ENCODE peak calls at places on chromosomes 12 and 14, in four cellular contexts. A, F, W and R are unnamed samples. For H3K9me3, the result is how much of the 10 kb centered on the place peaks cover.

GRCh38 chr12:113684053-113684907 is 212.6 kb upstream of the LHX5 start:
- DNase-seq in F (no peak), A (peak), W (peak), R (no peak)

GRCh38 chr12:28543021-28543890 is 353.0 kb downstream of the CCDC91 start:
- DNase-seq in F (no peak), A (no peak), W (no peak), R (no peak)

GRCh38 chr12:69698769-69699540 is at the start of gene BEST3:
- DNase-seq in A (no peak), F (no peak), W (no peak), R (no peak)

GRCh38 chr12:13425766-13426165 is 229.2 kb downstream of the EMP1 start:
- DNase-seq in A (no peak), F (no peak), W (no peak), R (no peak)

GRCh38 chr14:20671597-20672283 is 12.6 kb upstream of the RNASE4 start:
- DNase-seq in F (no peak), A (no peak), W (no peak), R (no peak)

GRCh38 chr14:49982082-49982481 is 89.2 kb downstream of the ARF6 start:
- DNase-seq in F (no peak), W (no peak), A (no peak), R (no peak)

GRCh38 chr14:88613552-88614010 is 50.7 kb downstream of the ZC3H14 start:
- DNase-seq in A (no peak), W (no peak), F (no peak), R (peak)

GRCh38 chr12:100197486-100197885 is 3.1 kb upstream of the ACTR6 start:
- DNase-seq in W (no peak), A (no peak), F (no peak), R (no peak)

GRCh38 chr12:132689227-132689626 is 1.8 kb downstream of the PXMP2 start:
- DNase-seq in F (no peak), W (no peak), A (no peak), R (peak)

GRCh38 chr14:97058071-97058470 is 260.9 kb downstream of the VRK1 start:
- DNase-seq in F (no peak), A (no peak), W (no peak), R (no peak)

GRCh38 chr14:21042918-21043317 is 756 bp downstream of the RNASE7 start:
- DNase-seq in A (no peak), W (no peak), F (no peak), R (no peak)

GRCh38 chr12:39958377-39958776 is 147.5 kb downstream of the SLC2A13 start:
- DNase-seq in F (no peak), A (peak), W (no peak), R (peak)

GRCh38 chr14:91264151-91265150 is 19.9 kb upstream of the GPR68 start:
- DNase-seq in A (peak), F (peak), W (no peak), R (no peak)

GRCh38 chr14:92037989-92038388 is 1.9 kb downstream of the TRIP11 start:
- DNase-seq in W (no peak), F (no peak), A (no peak), R (no peak)

GRCh38 chr14:102506599-102506871 is 3.0 kb downstream of the ANKRD9 start:
- DNase-seq in A (no peak), F (no peak), W (no peak), R (no peak)

GRCh38 chr12:53232641-53233538 is 881 bp upstream of the RARG start:
- DNase-seq in W (no peak), F (no peak), A (peak), R (no peak)

DNA sequence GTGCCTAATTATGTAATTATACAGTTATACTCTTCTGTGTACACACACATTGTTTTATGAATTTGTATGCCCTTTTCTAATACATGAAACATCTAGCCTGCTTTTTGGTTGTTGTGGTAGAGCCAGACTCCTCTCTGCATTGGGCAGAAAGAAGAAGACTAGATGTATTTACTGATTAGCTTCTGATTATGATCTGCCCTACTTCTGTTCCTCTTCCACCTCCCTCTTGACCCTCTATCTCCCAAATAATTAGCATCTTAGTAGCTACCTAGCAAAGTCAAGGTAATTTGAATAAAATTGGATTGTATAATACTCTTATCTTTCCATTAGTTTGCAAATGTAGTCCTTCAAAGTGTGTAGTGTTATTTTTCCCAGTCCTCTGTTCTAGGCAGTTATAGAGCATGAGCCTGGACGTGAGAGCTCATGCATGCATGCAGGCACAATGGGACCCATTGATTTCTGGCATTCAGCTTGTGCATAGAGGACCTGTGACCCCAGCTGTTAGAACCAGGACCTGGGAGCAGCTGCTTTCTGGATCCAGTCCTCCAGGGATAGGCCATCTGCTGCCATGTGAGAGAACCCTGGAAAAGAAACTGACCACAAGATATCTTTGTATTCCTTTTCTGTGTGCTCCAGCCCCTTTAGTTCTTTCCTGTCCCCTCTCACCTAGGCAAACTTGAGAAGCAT is 76.7 kb downstream of the SUSD6 start:
- DNase-seq in A (no peak), F (no peak), W (no peak), R (no peak)
- H3K4me3 ChIP-seq in A (no peak), F (no peak), W (no peak), R (no peak)

GRCh38 chr12:11321980-11322379 is 11.7 kb upstream of the PRB4 start:
- DNase-seq in A (no peak), F (no peak), W (no peak), R (peak)

DNA sequence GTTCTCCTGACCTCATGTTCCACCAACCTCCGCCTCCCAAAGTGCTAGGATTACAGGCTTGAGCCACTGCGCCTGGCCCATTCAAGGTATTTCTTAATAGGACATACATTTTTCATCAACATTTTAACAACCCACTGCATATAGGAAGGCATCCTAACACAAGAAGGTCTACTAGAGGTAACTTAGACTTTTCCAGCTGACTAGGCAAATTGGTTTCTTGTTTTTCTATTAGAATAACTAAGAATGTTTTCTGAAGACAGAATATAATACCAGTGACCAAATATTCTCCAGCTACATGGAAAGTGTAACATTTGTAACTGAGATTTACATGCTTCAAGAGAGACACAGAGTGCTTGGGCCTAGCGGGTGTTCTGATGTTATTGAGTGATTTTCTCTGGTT is 14.2 kb upstream of the PRB4 start:
- DNase-seq in W (no peak), A (no peak), F (no peak), R (no peak)
- H3K9me3 ChIP-seq in W (under half), A (under half), F (under half), R (under half)

GRCh38 chr12:94620611-94621010 is 29.7 kb downstream of the TMCC3 start:
- DNase-seq in W (no peak), A (no peak), F (no peak), R (no peak)

GRCh38 chr12:94623161-94623920 is 27.0 kb downstream of the TMCC3 start:
- DNase-seq in F (no peak), A (no peak), W (peak), R (no peak)

GRCh38 chr12:94618995-94619695 is 31.2 kb downstream of the TMCC3 start:
- DNase-seq in F (no peak), A (no peak), W (no peak), R (no peak)

GRCh38 chr12:94622475-94622874 is 27.9 kb downstream of the TMCC3 start:
- DNase-seq in A (no peak), F (no peak), W (no peak), R (no peak)

GRCh38 chr12:94621662-94622359 is 28.5 kb downstream of the TMCC3 start:
- DNase-seq in A (no peak), W (no peak), F (no peak), R (no peak)
- H3K4me3 ChIP-seq in A (no peak), W (no peak), F (no peak), R (no peak)

GRCh38 chr12:104372048-104372720 is 68.6 kb downstream of the EID3 start:
- DNase-seq in W (no peak), A (no peak), F (no peak), R (no peak)

GRCh38 chr12:104374071-104374470 is 70.5 kb downstream of the EID3 start:
- DNase-seq in W (no peak), F (no peak), A (no peak), R (no peak)

GRCh38 chr12:104370989-104371870 is 67.7 kb downstream of the EID3 start:
- DNase-seq in W (no peak), F (no peak), A (peak), R (no peak)

GRCh38 chr12:104374806-104375205 is 71.3 kb downstream of the EID3 start:
- DNase-seq in W (no peak), A (no peak), F (no peak), R (no peak)

GRCh38 chr12:104372721-104373335 is 69.3 kb downstream of the EID3 start:
- DNase-seq in W (no peak), F (no peak), A (no peak), R (no peak)
- H3K9me3 ChIP-seq in W (under half), F (under half), A (under half), R (under half)

DNA sequence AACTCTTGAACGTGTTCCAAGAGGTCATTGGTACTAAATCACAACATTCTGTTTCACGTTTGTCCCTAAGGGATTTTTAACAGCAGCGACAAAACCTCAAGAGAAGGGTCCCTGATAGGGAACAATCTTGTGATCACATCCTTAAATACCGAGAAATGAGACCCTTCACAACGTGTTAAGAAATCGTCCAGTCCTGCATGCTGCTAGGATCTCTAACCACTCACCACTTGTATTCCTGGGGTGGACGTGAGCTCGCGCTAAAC is 134.2 kb upstream of the KRAS start:
- DNase-seq in F (no peak), W (no peak), A (no peak), R (no peak)
- H3K4me3 ChIP-seq in F (peak), W (peak), A (peak), R (peak)

GRCh38 chr12:38279756-38280155 is 36.8 kb upstream of the ALG10B start:
- DNase-seq in A (no peak), F (no peak), W (no peak), R (no peak)
- H3K9me3 ChIP-seq in A (under half), F (under half), W (under half), R (under half)

GRCh38 chr14:56799327-56799645 is 11.0 kb downstream of the OTX2 start:
- DNase-seq in W (no peak), A (no peak), F (no peak), R (no peak)
- H3K4me3 ChIP-seq in W (peak), A (peak), F (no peak), R (no peak)

GRCh38 chr14:80108430-80108829 is 102.9 kb downstream of the DIO2 start:
- DNase-seq in A (no peak), W (no peak), F (no peak), R (no peak)
- H3K9me3 ChIP-seq in A (under half), W (under half), F (under half), R (under half)